ENCODE peak calls at places on chromosomes 5 and 9, in eight cellular contexts. Z is lung, A is HFF-Myc, M is mesothelial cell of epicardium, S is HFFc6, L is Panc1, B is H9, D is tibial artery. C is an unnamed sample.

GRCh38 chr5:116062352-116062751 is 22.5 kb upstream of the COMMD10 start:
- DNase-seq in Z (no peak), A (no peak), M (no peak), S (no peak), L (no peak), B (no peak), D (no peak), C (no peak)

GRCh38 chr5:67142816-67143215 is 53.8 kb downstream of the CD180 start:
- DNase-seq in Z (no peak), A (no peak), M (no peak), S (no peak), L (no peak), B (no peak), D (no peak), C (no peak)

GRCh38 chr9:121154782-121155181 is 46.9 kb downstream of the RAB14 start:
- DNase-seq in Z (no peak), A (no peak), M (no peak), S (no peak), L (no peak), B (no peak), D (no peak), C (no peak)

GRCh38 chr9:122133984-122134535 is 25.5 kb downstream of the NDUFA8 start:
- DNase-seq in Z (no peak), A (no peak), M (no peak), S (no peak), L (no peak), B (no peak), D (no peak), C (no peak)

GRCh38 chr5:137320056-137321045 is 178.8 kb downstream of the SPOCK1 start:
- DNase-seq in Z (peak), A (peak), M (peak), S (peak), L (no peak), B (peak), D (no peak), C (no peak)

GRCh38 chr9:35996358-35996970 is 38.5 kb upstream of the OR2S2 start:
- DNase-seq in Z (peak), A (no peak), M (no peak), S (peak), L (no peak), B (peak), D (no peak), C (no peak)

GRCh38 chr9:133257398-133258053 is 17.5 kb downstream of the ABO start:
- DNase-seq in Z (no peak), A (no peak), M (no peak), S (no peak), L (no peak), B (no peak), D (no peak), C (no peak)

GRCh38 chr5:142966146-142966455 is 195.9 kb downstream of the ARHGAP26 start:
- DNase-seq in Z (no peak), A (no peak), M (no peak), S (no peak), L (no peak), B (no peak), D (no peak), C (no peak)

GRCh38 chr9:92467041-92467440 is 15.3 kb downstream of the ASPN start:
- DNase-seq in Z (no peak), A (no peak), M (no peak), S (no peak), L (no peak), B (no peak), D (no peak), C (no peak)

GRCh38 chr9:126613656-126614055 is at the start of gene LMX1B:
- DNase-seq in Z (no peak), A (no peak), M (no peak), S (no peak), L (no peak), B (peak), D (peak), C (no peak)

GRCh38 chr5:4348418-4348817 is 752.8 kb downstream of the IRX1 start:
- DNase-seq in Z (no peak), A (no peak), M (no peak), S (no peak), L (no peak), B (no peak), D (no peak), C (no peak)

GRCh38 chr5:135576075-135576599 is 2.7 kb downstream of the CXCL14 start:
- DNase-seq in Z (no peak), A (no peak), M (no peak), S (peak), L (no peak), B (peak), D (no peak), C (no peak)

GRCh38 chr9:92980085-92980745 is 32.9 kb downstream of the FGD3 start:
- DNase-seq in Z (no peak), A (no peak), M (no peak), S (no peak), L (no peak), B (no peak), D (no peak), C (no peak)

GRCh38 chr9:86903461-86904010 is 43.8 kb downstream of the GAS1 start:
- DNase-seq in Z (no peak), A (no peak), M (no peak), S (no peak), L (no peak), B (peak), D (no peak), C (no peak)

GRCh38 chr5:158126442-158127399 is 267.8 kb upstream of the CLINT1 start:
- DNase-seq in Z (no peak), A (no peak), M (no peak), S (no peak), L (no peak), B (no peak), D (no peak), C (no peak)

GRCh38 chr9:85973238-85973637 is 32.3 kb downstream of the NAA35 start:
- DNase-seq in Z (no peak), A (no peak), M (no peak), S (no peak), L (no peak), B (no peak), D (no peak), C (no peak)

GRCh38 chr5:127648997-127649550 is at the start of gene CTXN3:
- DNase-seq in Z (peak), A (no peak), M (no peak), S (no peak), L (no peak), B (no peak), D (no peak), C (no peak)

DNA sequence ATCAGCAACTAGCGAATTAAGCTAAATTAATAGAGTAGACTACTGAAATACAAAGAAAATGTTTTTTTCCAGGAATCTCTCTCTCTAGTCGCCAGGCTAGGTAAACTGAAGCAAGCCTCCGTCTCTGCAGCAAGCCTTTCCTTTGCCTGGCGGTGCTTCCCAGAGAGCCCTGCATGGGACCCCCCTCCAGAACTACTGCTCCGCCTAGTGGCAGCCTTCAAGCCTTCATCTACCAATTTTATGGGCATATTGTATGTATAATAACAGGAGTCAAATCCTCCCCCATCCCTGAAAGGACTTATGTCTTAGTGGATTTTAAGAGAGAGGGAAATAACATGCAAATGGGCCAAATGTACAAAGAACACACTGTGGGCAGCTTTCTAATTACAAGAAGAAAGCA is 241.9 kb downstream of the SAXO1 start:
- DNase-seq in Z (no peak), A (no peak), M (peak), S (no peak), L (no peak), B (peak), D (no peak), C (no peak)
- TF ChIP-seq CTCF in Z (no peak), A (peak), M (peak), S (peak), L (peak), B (peak), D (no peak), C (peak)

DNA sequence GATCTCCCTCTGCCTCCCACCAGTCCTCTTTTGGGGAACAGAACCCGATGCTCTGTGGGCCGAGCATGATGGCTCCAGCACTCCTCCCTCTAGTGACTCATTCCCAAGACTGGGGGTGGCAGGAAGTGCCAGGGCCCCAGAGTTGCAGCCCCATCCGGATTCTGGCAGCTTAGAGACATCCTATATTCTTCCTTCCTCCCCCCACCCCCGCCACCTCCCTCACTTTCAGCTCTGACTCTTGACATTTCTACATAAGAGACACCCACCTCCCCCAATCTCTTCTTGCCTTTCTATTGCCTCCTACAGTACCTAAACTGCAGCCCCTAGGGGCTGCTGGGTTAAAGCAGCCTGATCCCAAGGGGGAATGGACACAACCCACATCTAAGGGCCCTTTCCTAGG is 47.1 kb upstream of the MATR3 start:
- DNase-seq in Z (peak), A (no peak), M (no peak), S (peak), L (no peak), B (peak), D (no peak), C (no peak)
- TF ChIP-seq CTCF in Z (no peak), A (no peak), M (no peak), S (no peak), L (no peak), B (no peak), D (no peak), C (no peak)

DNA sequence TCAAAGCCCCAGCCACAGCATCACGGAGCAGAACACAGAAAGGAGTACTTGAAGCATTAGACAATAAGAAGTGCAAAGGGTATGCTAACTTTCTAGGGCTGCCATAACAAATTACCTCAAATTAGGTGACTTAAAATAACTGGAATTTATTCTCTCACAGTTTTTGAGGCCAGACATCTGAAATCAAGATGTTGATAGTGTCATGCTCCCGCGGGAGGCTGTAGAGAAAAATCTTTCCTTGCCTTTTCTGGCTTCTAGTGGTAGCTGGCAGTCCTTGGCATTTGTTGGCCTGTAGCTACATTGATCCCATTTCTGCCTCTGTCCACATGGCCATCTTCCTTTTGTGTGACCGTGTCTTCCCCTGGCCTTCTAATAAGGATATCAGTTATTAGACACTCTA is 51.9 kb upstream of the SPDL1 start:
- DNase-seq in Z (no peak), A (no peak), M (no peak), S (no peak), L (no peak), B (no peak), D (no peak), C (no peak)
- TF ChIP-seq CTCF in Z (no peak), A (no peak), M (no peak), S (no peak), L (no peak), B (no peak), D (no peak), C (no peak)

GRCh38 chr5:68747077-68747420 is 346.8 kb upstream of the SLC30A5 start:
- DNase-seq in Z (no peak), A (no peak), M (no peak), S (no peak), L (no peak), B (no peak), D (no peak), C (no peak)

GRCh38 chr5:68746220-68747076 is 347.4 kb upstream of the SLC30A5 start:
- DNase-seq in Z (no peak), A (no peak), M (no peak), S (no peak), L (no peak), B (no peak), D (no peak), C (no peak)

GRCh38 chr5:68749076-68749475 is 344.7 kb upstream of the SLC30A5 start:
- DNase-seq in Z (no peak), A (no peak), M (no peak), S (no peak), L (no peak), B (no peak), D (no peak), C (no peak)

GRCh38 chr5:68751651-68752050 is 342.2 kb upstream of the SLC30A5 start:
- DNase-seq in Z (no peak), A (no peak), M (no peak), S (no peak), L (no peak), B (no peak), D (no peak), C (no peak)

GRCh38 chr5:68749648-68750047 is 344.2 kb upstream of the SLC30A5 start:
- DNase-seq in Z (no peak), A (no peak), M (no peak), S (no peak), L (no peak), B (no peak), D (no peak), C (no peak)
- TF ChIP-seq CTCF in Z (no peak), A (no peak), M (no peak), S (no peak), L (no peak), B (no peak), D (no peak), C (no peak)

GRCh38 chr5:77015938-77016569 is 14.2 kb upstream of the AGGF1 start:
- DNase-seq in Z (no peak), A (peak), M (no peak), S (peak), L (peak), B (peak), D (no peak), C (peak)
- TF ChIP-seq CTCF in Z (no peak), A (peak), M (peak), S (peak), L (peak), B (peak), D (peak), C (peak)

C was measured in AG09309.